ENCODE peak calls at places on chromosome 14, in six cellular contexts. O is HFFc6; B is stimulated activated CD4-positive, alpha-beta T cell treated with anti-CD3 and anti-CD28 coated beads, TNF-alpha, amount 100 ng/mL, for 24 hours; P is activated gamma-delta T cell treated with anti-CD3 and anti-CD28 coated beads, Interleukin-2, amount 50 U/mL, for 16 hours; T is GM12865; E is NCI-H1092. C is an unnamed sample.

GRCh38 chr14:100122481-100123215 is 36.8 kb downstream of the DEGS2 start:
- DNase-seq in O (no peak), B (no peak), P (no peak), T (no peak), E (no peak), C (no peak)

GRCh38 chr14:89011327-89011726 is 186.9 kb downstream of the TTC8 start:
- DNase-seq in O (no peak), B (no peak), P (no peak), T (no peak), E (no peak), C (no peak)

GRCh38 chr14:80298491-80299017 is 87.2 kb upstream of the DIO2 start:
- DNase-seq in O (no peak), B (no peak), P (no peak), T (no peak), E (no peak), C (no peak)

GRCh38 chr14:55458800-55459577 is 18.6 kb upstream of the TBPL2 start:
- DNase-seq in O (peak), B (no peak), P (no peak), T (peak), E (no peak), C (no peak)

GRCh38 chr14:60165547-60165876 is 314 bp upstream of the DHRS7 start:
- DNase-seq in O (no peak), B (no peak), P (no peak), T (no peak), E (no peak), C (no peak)

GRCh38 chr14:104106471-104106991 is 21.0 kb downstream of the ASPG start:
- DNase-seq in O (no peak), B (no peak), P (no peak), T (no peak), E (no peak), C (no peak)

GRCh38 chr14:79596531-79596930 is 614.8 kb downstream of the DIO2 start:
- DNase-seq in O (peak), B (no peak), P (no peak), T (no peak), E (no peak), C (no peak)

GRCh38 chr14:91021991-91022621 is 38.3 kb downstream of the RPS6KA5 start:
- DNase-seq in O (no peak), B (no peak), P (no peak), T (no peak), E (no peak), C (no peak)

GRCh38 chr14:58587271-58587670 is 50.5 kb upstream of the DACT1 start:
- DNase-seq in O (peak), B (no peak), P (no peak), T (no peak), E (no peak), C (no peak)

GRCh38 chr14:22265319-22266140 is 323.5 kb downstream of the DAD1 start:
- DNase-seq in O (no peak), B (no peak), P (no peak), T (no peak), E (no peak), C (no peak)

GRCh38 chr14:51627313-51627712 is 24.4 kb upstream of the FRMD6 start:
- DNase-seq in O (no peak), B (no peak), P (no peak), T (peak), E (no peak), C (no peak)